ENCODE peak calls at places on chromosome 15, in seven cellular contexts. One of them, this sample, is unnamed.

GRCh38 chr15:73983773-73984172 is 8.3 kb downstream of the STOML1 start:
- DNase-seq in endothelial cell: no peak
- DNase-seq in central memory CD4-positive, alpha-beta T cell: no peak
- DNase-seq in HL-60: no peak
- DNase-seq in WTC11: no peak
- DNase-seq in cardiac muscle cell: no peak
- DNase-seq in neural crest cell: no peak
- DNase-seq in this sample: no peak

GRCh38 chr15:61227269-61228024 is 1.7 kb downstream of the RORA start:
- DNase-seq in cardiac muscle cell: peak; percentile 62
- DNase-seq in central memory CD4-positive, alpha-beta T cell: no peak
- DNase-seq in neural crest cell: peak; percentile 17
- DNase-seq in HL-60: no peak
- DNase-seq in endothelial cell: peak; percentile 34
- DNase-seq in WTC11: peak; percentile 38
- DNase-seq in this sample: peak; percentile 44

GRCh38 chr15:73637527-73637926 is 4.3 kb upstream of the NPTN start:
- DNase-seq in central memory CD4-positive, alpha-beta T cell: no peak
- DNase-seq in cardiac muscle cell: peak; percentile 23
- DNase-seq in neural crest cell: no peak
- DNase-seq in HL-60: no peak
- DNase-seq in WTC11: no peak
- DNase-seq in endothelial cell: no peak
- DNase-seq in this sample: no peak

GRCh38 chr15:77025471-77025901 is 30.6 kb downstream of the PSTPIP1 start:
- DNase-seq in cardiac muscle cell: no peak
- DNase-seq in neural crest cell: no peak
- DNase-seq in endothelial cell: no peak
- DNase-seq in HL-60: no peak
- DNase-seq in WTC11: peak; percentile 14
- DNase-seq in central memory CD4-positive, alpha-beta T cell: no peak
- DNase-seq in this sample: no peak

GRCh38 chr15:75235760-75236729 is 22.1 kb upstream of the GOLGA6C start:
- DNase-seq in WTC11: peak; percentile 10
- DNase-seq in HL-60: no peak
- DNase-seq in cardiac muscle cell: no peak
- DNase-seq in endothelial cell: no peak
- DNase-seq in neural crest cell: no peak
- DNase-seq in central memory CD4-positive, alpha-beta T cell: no peak
- DNase-seq in this sample: no peak

GRCh38 chr15:69794643-69795461 is 302.9 kb downstream of the TLE3 start:
- DNase-seq in neural crest cell: no peak
- DNase-seq in cardiac muscle cell: peak; percentile 34
- DNase-seq in endothelial cell: no peak
- DNase-seq in HL-60: no peak
- DNase-seq in central memory CD4-positive, alpha-beta T cell: no peak
- DNase-seq in WTC11: no peak
- DNase-seq in this sample: no peak

GRCh38 chr15:89728254-89728653 is 22.8 kb downstream of the MESP1 start:
- DNase-seq in cardiac muscle cell: peak; percentile 97
- DNase-seq in neural crest cell: no peak
- DNase-seq in WTC11: no peak
- DNase-seq in HL-60: no peak
- DNase-seq in central memory CD4-positive, alpha-beta T cell: no peak
- DNase-seq in endothelial cell: no peak
- DNase-seq in this sample: peak; percentile 28

GRCh38 chr15:59138243-59138642 is 33.3 kb downstream of the CCNB2 start:
- DNase-seq in cardiac muscle cell: peak; percentile 58
- DNase-seq in HL-60: peak; percentile 70
- DNase-seq in WTC11: peak; percentile 83
- DNase-seq in endothelial cell: peak; percentile 82
- DNase-seq in central memory CD4-positive, alpha-beta T cell: peak; percentile 48
- DNase-seq in neural crest cell: peak; percentile 20
- DNase-seq in this sample: peak; percentile 31

This sample was measured in NCI-H226.